ENCODE peak calls at places on chromosomes 11 and 22, in ten cellular contexts. S, D, F, Z, Y, W, J, L, K and N are unnamed samples.

GRCh38 chr11:76233936-76234703 is 27.8 kb upstream of the WNT11 start:
- DNase-seq in S (peak), D (peak), F (no peak), Z (peak), Y (peak), W (peak), J (no peak), L (no peak), K (peak), N (no peak)

GRCh38 chr22:46697811-46698515 is 40.1 kb downstream of the CERK start:
- DNase-seq in S (no peak), D (no peak), F (no peak), Z (no peak), Y (no peak), W (no peak), J (no peak), L (no peak), K (no peak), N (no peak)

GRCh38 chr11:116888884-116889549 is 51.6 kb upstream of the APOA1 start:
- DNase-seq in S (no peak), D (no peak), F (no peak), Z (no peak), Y (no peak), W (no peak), J (peak), L (no peak), K (no peak), N (no peak)

GRCh38 chr11:69625476-69625875 is 15.5 kb upstream of the CCND1 start:
- DNase-seq in S (no peak), D (no peak), F (no peak), Z (no peak), Y (no peak), W (no peak), J (no peak), L (no peak), K (no peak), N (no peak)

GRCh38 chr11:77497368-77497767 is 23.5 kb upstream of the PAK1 start:
- DNase-seq in S (no peak), D (no peak), F (no peak), Z (no peak), Y (no peak), W (no peak), J (peak), L (no peak), K (no peak), N (no peak)

GRCh38 chr11:95925011-95925410 is 1.1 kb upstream of the MTMR2 start:
- DNase-seq in S (no peak), D (no peak), F (no peak), Z (peak), Y (no peak), W (peak), J (peak), L (no peak), K (no peak), N (no peak)

GRCh38 chr22:23163665-23164064 is 16.6 kb upstream of the BCR start:
- DNase-seq in S (no peak), D (no peak), F (no peak), Z (no peak), Y (peak), W (no peak), J (no peak), L (no peak), K (no peak), N (no peak)

GRCh38 chr11:58075781-58076180 is 45.0 kb downstream of the OR6Q1 start:
- DNase-seq in S (no peak), D (no peak), F (no peak), Z (no peak), Y (no peak), W (peak), J (peak), L (no peak), K (no peak), N (no peak)

GRCh38 chr11:61957028-61957770 is 7.0 kb downstream of the BEST1 start:
- DNase-seq in S (peak), D (no peak), F (no peak), Z (no peak), Y (no peak), W (no peak), J (no peak), L (no peak), K (peak), N (no peak)

GRCh38 chr11:110337570-110338193 is 41.3 kb upstream of the RDX start:
- DNase-seq in S (no peak), D (peak), F (no peak), Z (no peak), Y (no peak), W (peak), J (peak), L (no peak), K (peak), N (no peak)

GRCh38 chr11:12170984-12171383 is 60.6 kb downstream of the MICAL2 start:
- DNase-seq in S (no peak), D (no peak), F (no peak), Z (no peak), Y (peak), W (no peak), J (no peak), L (no peak), K (no peak), N (no peak)

GRCh38 chr11:76218449-76219206 is 12.3 kb upstream of the WNT11 start:
- DNase-seq in S (no peak), D (no peak), F (no peak), Z (no peak), Y (no peak), W (no peak), J (no peak), L (no peak), K (no peak), N (no peak)

GRCh38 chr11:68145120-68145866 is 24.1 kb upstream of the CHKA start:
- DNase-seq in S (no peak), D (peak), F (no peak), Z (no peak), Y (no peak), W (no peak), J (peak), L (no peak), K (no peak), N (no peak)

GRCh38 chr11:63961608-63962412 is 12.6 kb upstream of the COX8A start:
- DNase-seq in S (peak), D (no peak), F (peak), Z (no peak), Y (no peak), W (no peak), J (no peak), L (no peak), K (peak), N (no peak)

GRCh38 chr11:129960216-129961214 is 42.1 kb downstream of the PRDM10 start:
- DNase-seq in S (no peak), D (no peak), F (no peak), Z (no peak), Y (no peak), W (peak), J (peak), L (no peak), K (peak), N (no peak)

GRCh38 chr22:30245985-30246901 is at the start of gene LIF:
- DNase-seq in S (no peak), D (peak), F (peak), Z (peak), Y (no peak), W (peak), J (peak), L (no peak), K (peak), N (no peak)

GRCh38 chr11:118283756-118284350 is 19.8 kb upstream of the MPZL2 start:
- DNase-seq in S (no peak), D (no peak), F (no peak), Z (no peak), Y (no peak), W (no peak), J (no peak), L (no peak), K (no peak), N (no peak)

GRCh38 chr11:101807521-101807920 is 107.3 kb upstream of the CEP126 start:
- DNase-seq in S (no peak), D (no peak), F (no peak), Z (no peak), Y (no peak), W (no peak), J (no peak), L (no peak), K (no peak), N (no peak)

GRCh38 chr11:115153135-115153534 is 351.1 kb downstream of the CADM1 start:
- DNase-seq in S (no peak), D (no peak), F (no peak), Z (no peak), Y (no peak), W (no peak), J (peak), L (no peak), K (no peak), N (no peak)

GRCh38 chr11:83693279-83693992 is 407.3 kb upstream of the CCDC90B start:
- DNase-seq in S (no peak), D (no peak), F (no peak), Z (no peak), Y (no peak), W (no peak), J (no peak), L (no peak), K (no peak), N (no peak)

GRCh38 chr22:22574361-22574760 is 15.3 kb upstream of the PRAME start:
- DNase-seq in S (no peak), D (no peak), F (no peak), Z (no peak), Y (no peak), W (no peak), J (no peak), L (no peak), K (no peak), N (no peak)

GRCh38 chr11:112469376-112469775 is 208.7 kb upstream of the PLET1 start:
- DNase-seq in S (no peak), D (no peak), F (no peak), Z (no peak), Y (no peak), W (no peak), J (no peak), L (no peak), K (no peak), N (no peak)

GRCh38 chr22:30041881-30042280 is 38.4 kb upstream of the HORMAD2 start:
- DNase-seq in S (no peak), D (no peak), F (no peak), Z (no peak), Y (no peak), W (no peak), J (no peak), L (no peak), K (no peak), N (no peak)

GRCh38 chr22:37659066-37659896 is 758 bp downstream of the PDXP start:
- DNase-seq in S (peak), D (peak), F (no peak), Z (no peak), Y (no peak), W (no peak), J (peak), L (no peak), K (no peak), N (no peak)

GRCh38 chr11:75380716-75381420 is 18.4 kb upstream of the RPS3 start:
- DNase-seq in S (peak), D (no peak), F (no peak), Z (no peak), Y (peak), W (no peak), J (peak), L (no peak), K (no peak), N (no peak)

GRCh38 chr22:22546490-22546889 is 12.6 kb downstream of the PRAME start:
- DNase-seq in S (no peak), D (no peak), F (no peak), Z (peak), Y (peak), W (no peak), J (no peak), L (no peak), K (no peak), N (no peak)

GRCh38 chr11:115776916-115777315 is 272.7 kb upstream of the CADM1 start:
- DNase-seq in S (no peak), D (no peak), F (no peak), Z (no peak), Y (no peak), W (no peak), J (no peak), L (no peak), K (no peak), N (no peak)

GRCh38 chr22:46142548-46143490 is 7.5 kb upstream of the PPARA start:
- DNase-seq in S (peak), D (no peak), F (no peak), Z (no peak), Y (peak), W (no peak), J (no peak), L (no peak), K (no peak), N (no peak)

GRCh38 chr11:75516140-75516539 is 9.6 kb downstream of the GDPD5 start:
- DNase-seq in S (no peak), D (no peak), F (no peak), Z (no peak), Y (no peak), W (no peak), J (no peak), L (no peak), K (no peak), N (no peak)

GRCh38 chr11:107801641-107802040 is 56.9 kb downstream of the SLC35F2 start:
- DNase-seq in S (no peak), D (no peak), F (no peak), Z (no peak), Y (no peak), W (no peak), J (peak), L (no peak), K (no peak), N (no peak)

GRCh38 chr11:72641900-72642814 is 32.1 kb downstream of the PDE2A start:
- DNase-seq in S (peak), D (no peak), F (no peak), Z (peak), Y (no peak), W (peak), J (peak), L (no peak), K (peak), N (no peak)

GRCh38 chr11:69351460-69351859 is 57.5 kb downstream of the MYEOV start:
- DNase-seq in S (no peak), D (no peak), F (no peak), Z (no peak), Y (no peak), W (peak), J (peak), L (no peak), K (no peak), N (no peak)

GRCh38 chr11:127789887-127790286 is 789.3 kb upstream of the KIRREL3 start:
- DNase-seq in S (peak), D (no peak), F (peak), Z (no peak), Y (no peak), W (peak), J (peak), L (no peak), K (no peak), N (no peak)

GRCh38 chr11:88515002-88515401 is 177.5 kb upstream of the CTSC start:
- DNase-seq in S (no peak), D (no peak), F (no peak), Z (no peak), Y (no peak), W (no peak), J (peak), L (no peak), K (no peak), N (no peak)